ENCODE peak calls at places on chromosomes 7 and 10, in eight cellular contexts. One of them, this sample, is unnamed.

GRCh38 chr7:23544913-23545354 is 13.2 kb upstream of the TRA2A start:
- DNase-seq in SJSA1: no peak
- DNase-seq in activated T-cell treated with anti-CD3 and anti-CD28 coated beads for 48 hours: no peak
- DNase-seq in RWPE1: peak
- DNase-seq in stimulated activated CD4-positive, alpha-beta T cell treated with anti-CD3 and anti-CD28 coated beads, Interleukin-2, amount 100 ng/mL, for 24 hours: no peak
- DNase-seq in HT1080: peak
- DNase-seq in kidney tubule cell: peak
- DNase-seq in islet precursor cell: peak
- DNase-seq in this sample: peak

GRCh38 chr7:37757563-37757962 is 74.0 kb downstream of the GPR141 start:
- DNase-seq in SJSA1: no peak
- DNase-seq in activated T-cell treated with anti-CD3 and anti-CD28 coated beads for 48 hours: no peak
- DNase-seq in RWPE1: no peak
- DNase-seq in stimulated activated CD4-positive, alpha-beta T cell treated with anti-CD3 and anti-CD28 coated beads, Interleukin-2, amount 100 ng/mL, for 24 hours: no peak
- DNase-seq in HT1080: no peak
- DNase-seq in kidney tubule cell: no peak
- DNase-seq in islet precursor cell: no peak
- DNase-seq in this sample: no peak

GRCh38 chr7:1169409-1170368 is 9.7 kb upstream of the ZFAND2A start:
- DNase-seq in SJSA1: peak
- DNase-seq in activated T-cell treated with anti-CD3 and anti-CD28 coated beads for 48 hours: peak
- DNase-seq in RWPE1: peak
- DNase-seq in stimulated activated CD4-positive, alpha-beta T cell treated with anti-CD3 and anti-CD28 coated beads, Interleukin-2, amount 100 ng/mL, for 24 hours: peak
- DNase-seq in HT1080: no peak
- DNase-seq in kidney tubule cell: peak
- DNase-seq in islet precursor cell: peak
- DNase-seq in this sample: peak

GRCh38 chr10:89414146-89414878 is at the start of gene IFIT5:
- DNase-seq in SJSA1: peak
- DNase-seq in activated T-cell treated with anti-CD3 and anti-CD28 coated beads for 48 hours: peak
- DNase-seq in RWPE1: peak
- DNase-seq in stimulated activated CD4-positive, alpha-beta T cell treated with anti-CD3 and anti-CD28 coated beads, Interleukin-2, amount 100 ng/mL, for 24 hours: peak
- DNase-seq in HT1080: peak
- DNase-seq in kidney tubule cell: peak
- DNase-seq in islet precursor cell: peak
- DNase-seq in this sample: peak

GRCh38 chr10:100980327-100981110 is 6.8 kb downstream of the MRPL43 start:
- DNase-seq in SJSA1: peak
- DNase-seq in activated T-cell treated with anti-CD3 and anti-CD28 coated beads for 48 hours: no peak
- DNase-seq in RWPE1: no peak
- DNase-seq in stimulated activated CD4-positive, alpha-beta T cell treated with anti-CD3 and anti-CD28 coated beads, Interleukin-2, amount 100 ng/mL, for 24 hours: no peak
- DNase-seq in HT1080: no peak
- DNase-seq in kidney tubule cell: no peak
- DNase-seq in islet precursor cell: peak
- DNase-seq in this sample: no peak

GRCh38 chr7:155375337-155376277 is 77.9 kb downstream of the INSIG1 start:
- DNase-seq in SJSA1: no peak
- DNase-seq in activated T-cell treated with anti-CD3 and anti-CD28 coated beads for 48 hours: no peak
- DNase-seq in RWPE1: no peak
- DNase-seq in stimulated activated CD4-positive, alpha-beta T cell treated with anti-CD3 and anti-CD28 coated beads, Interleukin-2, amount 100 ng/mL, for 24 hours: no peak
- DNase-seq in HT1080: peak
- DNase-seq in kidney tubule cell: peak
- DNase-seq in islet precursor cell: no peak
- DNase-seq in this sample: peak

GRCh38 chr10:47376522-47377220 is 7.4 kb downstream of the ZNF488 start:
- DNase-seq in SJSA1: peak
- DNase-seq in activated T-cell treated with anti-CD3 and anti-CD28 coated beads for 48 hours: no peak
- DNase-seq in RWPE1: no peak
- DNase-seq in stimulated activated CD4-positive, alpha-beta T cell treated with anti-CD3 and anti-CD28 coated beads, Interleukin-2, amount 100 ng/mL, for 24 hours: no peak
- DNase-seq in HT1080: no peak
- DNase-seq in kidney tubule cell: no peak
- DNase-seq in islet precursor cell: peak
- DNase-seq in this sample: no peak

GRCh38 chr10:69802424-69803161 is 887 bp downstream of the COL13A1 start:
- DNase-seq in SJSA1: peak
- DNase-seq in activated T-cell treated with anti-CD3 and anti-CD28 coated beads for 48 hours: no peak
- DNase-seq in RWPE1: peak
- DNase-seq in stimulated activated CD4-positive, alpha-beta T cell treated with anti-CD3 and anti-CD28 coated beads, Interleukin-2, amount 100 ng/mL, for 24 hours: peak
- DNase-seq in HT1080: no peak
- DNase-seq in kidney tubule cell: peak
- DNase-seq in islet precursor cell: peak
- DNase-seq in this sample: no peak

GRCh38 chr10:91689731-91690168 is 56.9 kb upstream of the PPP1R3C start:
- DNase-seq in SJSA1: no peak
- DNase-seq in activated T-cell treated with anti-CD3 and anti-CD28 coated beads for 48 hours: no peak
- DNase-seq in RWPE1: no peak
- DNase-seq in stimulated activated CD4-positive, alpha-beta T cell treated with anti-CD3 and anti-CD28 coated beads, Interleukin-2, amount 100 ng/mL, for 24 hours: no peak
- DNase-seq in HT1080: peak
- DNase-seq in kidney tubule cell: peak
- DNase-seq in islet precursor cell: no peak
- DNase-seq in this sample: peak

GRCh38 chr10:43502931-43503330 is 66.0 kb downstream of the ZNF487 start:
- DNase-seq in SJSA1: no peak
- DNase-seq in activated T-cell treated with anti-CD3 and anti-CD28 coated beads for 48 hours: no peak
- DNase-seq in RWPE1: no peak
- DNase-seq in stimulated activated CD4-positive, alpha-beta T cell treated with anti-CD3 and anti-CD28 coated beads, Interleukin-2, amount 100 ng/mL, for 24 hours: no peak
- DNase-seq in HT1080: no peak
- DNase-seq in kidney tubule cell: no peak
- DNase-seq in islet precursor cell: no peak
- DNase-seq in this sample: no peak

GRCh38 chr10:46226900-46227558 is 59.8 kb upstream of the ANTXRL start:
- DNase-seq in SJSA1: no peak
- DNase-seq in activated T-cell treated with anti-CD3 and anti-CD28 coated beads for 48 hours: no peak
- DNase-seq in RWPE1: no peak
- DNase-seq in stimulated activated CD4-positive, alpha-beta T cell treated with anti-CD3 and anti-CD28 coated beads, Interleukin-2, amount 100 ng/mL, for 24 hours: no peak
- DNase-seq in HT1080: no peak
- DNase-seq in kidney tubule cell: no peak
- DNase-seq in islet precursor cell: peak
- DNase-seq in this sample: no peak

GRCh38 chr10:28849309-28849708 is 172.0 kb downstream of the BAMBI start:
- DNase-seq in SJSA1: no peak
- DNase-seq in activated T-cell treated with anti-CD3 and anti-CD28 coated beads for 48 hours: no peak
- DNase-seq in RWPE1: peak
- DNase-seq in stimulated activated CD4-positive, alpha-beta T cell treated with anti-CD3 and anti-CD28 coated beads, Interleukin-2, amount 100 ng/mL, for 24 hours: no peak
- DNase-seq in HT1080: no peak
- DNase-seq in kidney tubule cell: peak
- DNase-seq in islet precursor cell: no peak
- DNase-seq in this sample: no peak

GRCh38 chr10:15735766-15736165 is 16.0 kb upstream of the ITGA8 start:
- DNase-seq in SJSA1: no peak
- DNase-seq in activated T-cell treated with anti-CD3 and anti-CD28 coated beads for 48 hours: no peak
- DNase-seq in RWPE1: no peak
- DNase-seq in stimulated activated CD4-positive, alpha-beta T cell treated with anti-CD3 and anti-CD28 coated beads, Interleukin-2, amount 100 ng/mL, for 24 hours: no peak
- DNase-seq in HT1080: no peak
- DNase-seq in kidney tubule cell: no peak
- DNase-seq in islet precursor cell: no peak
- DNase-seq in this sample: no peak

GRCh38 chr10:122485670-122486069 is 24.3 kb downstream of the HTRA1 start:
- DNase-seq in SJSA1: no peak
- DNase-seq in activated T-cell treated with anti-CD3 and anti-CD28 coated beads for 48 hours: no peak
- DNase-seq in RWPE1: no peak
- DNase-seq in stimulated activated CD4-positive, alpha-beta T cell treated with anti-CD3 and anti-CD28 coated beads, Interleukin-2, amount 100 ng/mL, for 24 hours: no peak
- DNase-seq in HT1080: no peak
- DNase-seq in kidney tubule cell: no peak
- DNase-seq in islet precursor cell: peak
- DNase-seq in this sample: no peak

GRCh38 chr10:91635401-91636400 is 2.8 kb upstream of the PPP1R3C start:
- DNase-seq in SJSA1: peak
- DNase-seq in activated T-cell treated with anti-CD3 and anti-CD28 coated beads for 48 hours: peak
- DNase-seq in RWPE1: peak
- DNase-seq in stimulated activated CD4-positive, alpha-beta T cell treated with anti-CD3 and anti-CD28 coated beads, Interleukin-2, amount 100 ng/mL, for 24 hours: peak
- DNase-seq in HT1080: peak
- DNase-seq in kidney tubule cell: peak
- DNase-seq in islet precursor cell: peak
- DNase-seq in this sample: peak

GRCh38 chr7:140495514-140496097 is 16.3 kb upstream of the MKRN1 start:
- DNase-seq in SJSA1: no peak
- DNase-seq in activated T-cell treated with anti-CD3 and anti-CD28 coated beads for 48 hours: no peak
- DNase-seq in RWPE1: no peak
- DNase-seq in stimulated activated CD4-positive, alpha-beta T cell treated with anti-CD3 and anti-CD28 coated beads, Interleukin-2, amount 100 ng/mL, for 24 hours: no peak
- DNase-seq in HT1080: no peak
- DNase-seq in kidney tubule cell: no peak
- DNase-seq in islet precursor cell: no peak
- DNase-seq in this sample: no peak